ENCODE peak calls at places on chromosomes 3 and 15, in eight cellular contexts. J, Z, T, S, G, H, D and U are unnamed samples.
A peak's percentile ranks its signal among the peaks of the same experiment; 100 is the strongest.

GRCh38 chr15:88858934-88859333 is 36.4 kb downstream of the HAPLN3 start:
- DNase-seq in D (no peak), Z (no peak), J (no peak), G (no peak), H (no peak), T (no peak), S (no peak), U (no peak)

GRCh38 chr3:65955792-65956477 is 82.8 kb downstream of the MAGI1 start:
- DNase-seq in D (no peak), T (peak; percentile 88), G (no peak), H (no peak), J (no peak), Z (no peak), S (peak; percentile 34), U (peak; percentile 56)

GRCh38 chr15:31303434-31304073 is 23.1 kb upstream of the KLF13 start:
- DNase-seq in S (peak; percentile 33), H (peak; percentile 22), Z (peak; percentile 76), G (no peak), J (peak; percentile 50), T (no peak), D (peak; percentile 92), U (no peak)

GRCh38 chr15:25849431-25849921 is 13.7 kb downstream of the ATP10A start:
- DNase-seq in D (no peak), H (peak; percentile 40), J (no peak), Z (no peak), S (peak; percentile 85), T (peak; percentile 83), G (peak; percentile 43), U (peak; percentile 74)

GRCh38 chr3:13414040-13414729 is 5.9 kb downstream of the NUP210 start:
- DNase-seq in D (no peak), S (no peak), Z (peak; percentile 85), H (peak; percentile 15), J (peak; percentile 56), T (no peak), G (no peak), U (no peak)

GRCh38 chr15:87667643-87668042 is 588.9 kb downstream of the NTRK3 start:
- DNase-seq in T (no peak), Z (no peak), S (no peak), H (no peak), J (no peak), D (no peak), G (no peak), U (no peak)

GRCh38 chr15:43527016-43527801 is 9.8 kb downstream of the MAP1A start:
- DNase-seq in J (no peak), T (no peak), G (no peak), Z (no peak), D (no peak), S (no peak), H (no peak), U (no peak)

GRCh38 chr3:169387751-169388696 is 275.5 kb downstream of the MECOM start:
- DNase-seq in G (no peak), J (peak; percentile 35), D (no peak), T (no peak), Z (no peak), H (no peak), S (peak; percentile 75), U (peak; percentile 77)

GRCh38 chr3:138588445-138588844 is 5.6 kb downstream of the CEP70 start:
- DNase-seq in H (no peak), S (no peak), G (no peak), T (no peak), J (no peak), Z (no peak), D (no peak), U (no peak)

GRCh38 chr3:71064288-71064975 is 519.1 kb downstream of the FOXP1 start:
- DNase-seq in H (no peak), D (no peak), T (peak; percentile 68), J (peak; percentile 57), G (peak; percentile 89), S (peak; percentile 75), Z (peak; percentile 77), U (peak; percentile 69)

GRCh38 chr15:43958894-43959330 is 132.1 kb downstream of the WDR76 start:
- DNase-seq in S (peak; percentile 51), D (no peak), T (peak; percentile 94), H (no peak), Z (no peak), G (no peak), J (no peak), U (peak; percentile 52)

GRCh38 chr3:129577356-129577755 is 29.1 kb downstream of the PLXND1 start:
- DNase-seq in T (no peak), D (no peak), J (no peak), Z (no peak), G (peak; percentile 77), H (peak; percentile 63), S (no peak), U (no peak)

DNA sequence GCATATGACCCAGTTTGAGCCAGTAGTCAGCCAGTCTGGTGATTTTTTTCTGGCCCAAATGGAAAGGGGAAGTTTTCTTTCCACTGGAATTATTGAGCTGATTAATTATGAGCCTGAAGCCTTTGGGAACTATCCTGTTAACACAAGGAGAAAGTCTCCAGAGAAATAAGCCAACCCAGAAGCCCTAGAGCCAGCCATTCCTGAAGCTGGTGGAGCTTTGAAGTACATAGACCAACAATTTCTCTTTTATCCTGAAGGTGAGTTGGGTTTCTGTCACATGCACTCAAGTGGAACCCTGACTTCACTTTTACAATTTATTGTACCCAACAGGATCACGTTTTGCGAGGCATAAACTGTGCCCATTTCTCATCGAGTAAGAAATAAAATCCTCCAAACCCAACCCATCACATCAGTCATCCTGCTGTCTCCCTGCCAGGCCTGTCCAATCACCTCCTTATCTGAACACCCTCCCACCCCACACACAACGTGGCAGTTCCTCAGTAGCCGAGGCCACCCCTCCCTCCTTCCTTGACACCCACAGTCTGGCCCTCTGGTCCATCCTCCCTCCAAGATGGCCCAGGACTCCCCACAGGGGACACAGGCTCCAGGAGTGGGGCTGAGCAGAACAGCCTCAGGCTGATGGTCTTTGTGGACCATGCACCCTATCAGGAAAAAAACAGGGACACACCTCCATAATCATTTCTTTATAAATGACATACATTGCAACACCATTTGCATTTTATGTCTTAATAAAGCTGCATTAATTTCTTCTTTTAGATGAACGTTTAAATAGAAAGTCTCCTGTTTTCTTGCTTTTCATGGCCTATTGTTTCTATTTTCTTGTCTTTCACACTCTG is 55.7 kb upstream of the GATA2 start:
- DNase-seq in H (no peak), S (peak; percentile 81), D (peak; percentile 78), J (peak; percentile 18), Z (peak; percentile 36), T (peak; percentile 45), G (no peak), U (peak; percentile 79)
- H3K4me3 ChIP-seq in H (no peak overlapping the region), S (no peak overlapping the region), D (no peak overlapping the region), J (no peak overlapping the region), Z (no peak overlapping the region), T (no peak overlapping the region), G (no peak overlapping the region), U (no peak overlapping the region)

DNA sequence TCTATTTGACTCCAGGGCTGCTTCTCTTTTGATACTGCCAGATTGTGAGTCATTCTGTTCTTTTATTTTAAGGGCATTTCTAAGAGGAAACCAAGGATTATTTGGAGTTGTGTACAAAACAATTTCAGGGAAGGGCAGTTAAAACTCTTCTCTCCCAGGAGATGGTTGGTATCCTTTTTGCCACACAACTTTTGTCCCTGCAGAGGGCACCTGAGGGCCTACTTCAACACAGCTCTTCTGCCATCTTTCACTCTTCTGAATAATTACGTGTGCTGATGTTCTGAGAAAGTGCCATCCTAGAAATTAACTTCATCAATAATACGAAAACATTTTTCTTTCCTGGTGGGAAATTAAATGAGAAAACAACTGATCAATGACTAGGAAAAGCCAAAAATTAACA is 75.7 kb upstream of the GADL1 start:
- DNase-seq in T (no peak), D (peak; percentile 12), S (peak; percentile 24), G (no peak), H (no peak), Z (no peak), J (no peak), U (peak; percentile 30)
- TF ChIP-seq CTCF in T (peak; percentile 23), D (no peak), S (peak; percentile 27), G (peak; percentile 46), H (no peak), Z (peak; percentile 26), J (no peak), U (peak; percentile 28)

GRCh38 chr3:30612422-30613134 is 6.2 kb downstream of the TGFBR2 start:
- DNase-seq in Z (no peak), H (no peak), J (no peak), G (no peak), T (no peak), D (no peak), S (no peak), U (no peak)

GRCh38 chr3:30609930-30610701 is 3.7 kb downstream of the TGFBR2 start:
- DNase-seq in H (no peak), S (no peak), D (no peak), Z (no peak), J (no peak), G (no peak), T (no peak), U (no peak)

GRCh38 chr3:30610702-30611410 is 4.5 kb downstream of the TGFBR2 start:
- DNase-seq in Z (no peak), D (no peak), J (no peak), T (no peak), G (no peak), H (no peak), S (no peak), U (no peak)

GRCh38 chr3:30613135-30613825 is 6.9 kb downstream of the TGFBR2 start:
- DNase-seq in T (no peak), G (no peak), Z (no peak), S (no peak), H (no peak), J (no peak), D (no peak), U (no peak)

DNA sequence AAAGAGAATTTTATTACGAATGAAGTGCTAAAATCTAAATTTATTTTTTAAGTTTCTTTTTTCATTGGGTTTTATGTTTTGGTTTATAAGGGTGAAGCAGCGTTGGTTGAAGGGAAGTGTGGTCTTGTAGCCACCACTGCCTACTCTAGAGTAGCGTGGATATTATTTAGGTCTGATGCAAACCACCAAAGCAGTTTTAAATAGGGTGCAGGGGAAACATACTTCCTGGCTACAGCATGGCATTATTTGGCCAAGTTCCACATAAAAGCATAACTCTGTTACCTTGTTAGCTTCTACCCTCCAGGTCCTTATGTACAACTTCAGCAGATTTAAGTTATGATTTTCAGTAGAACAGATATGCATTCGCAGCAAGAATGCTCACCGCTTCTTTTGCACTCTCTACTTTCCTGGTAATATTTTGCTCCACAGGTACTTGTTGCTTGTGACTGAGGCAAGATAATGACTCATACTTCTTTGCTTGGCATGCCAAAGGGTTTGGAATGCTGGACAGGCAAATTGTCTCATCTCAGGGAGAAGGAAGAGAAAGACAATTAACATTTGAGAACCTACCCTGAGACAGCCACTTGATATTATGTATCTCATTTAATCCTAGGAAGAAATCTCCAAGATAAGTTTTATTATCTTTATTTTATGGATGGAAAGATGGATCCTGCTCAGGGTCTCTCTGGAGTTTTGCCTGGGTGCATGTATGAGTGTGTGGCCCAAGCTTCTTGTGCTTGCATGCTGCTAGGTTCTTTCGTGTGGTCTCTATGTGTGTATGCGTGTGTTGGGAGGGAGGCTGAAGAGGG is 5.4 kb downstream of the TGFBR2 start:
- DNase-seq in S (peak; percentile 49), D (no peak), H (no peak), Z (no peak), T (peak; percentile 60), J (no peak), G (no peak), U (peak; percentile 62)
- H3K4me3 ChIP-seq in S (no peak overlapping the region), D (peak overlapping the region; percentile 79), H (no peak overlapping the region), Z (peak overlapping the region; percentile 84), T (no peak overlapping the region), J (no peak overlapping the region), G (no peak overlapping the region), U (peak overlapping the region; percentile 15)

DNA sequence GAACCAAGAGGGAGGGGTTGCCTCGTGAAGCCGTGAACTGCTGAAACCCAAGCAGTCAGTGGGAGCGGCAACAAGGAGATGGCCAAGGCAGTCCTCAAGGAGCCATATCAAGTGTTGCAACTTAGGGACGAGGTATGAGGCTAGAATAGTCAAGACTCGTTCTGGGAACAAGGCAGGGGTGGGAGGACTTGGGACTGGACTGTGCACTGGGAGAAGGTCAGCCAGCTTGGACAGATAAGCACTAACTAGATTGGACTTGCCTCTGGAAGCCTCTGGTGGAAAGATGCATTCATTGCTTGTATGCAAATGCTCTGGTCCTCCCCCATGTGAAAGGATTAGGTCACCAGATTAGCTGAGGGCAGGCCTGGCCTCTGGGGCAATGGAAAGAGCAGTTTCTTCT is 123.3 kb upstream of the CTNNB1 start:
- DNase-seq in S (peak; percentile 23), G (peak; percentile 37), Z (no peak), J (no peak), D (no peak), T (no peak), H (peak; percentile 87), U (peak; percentile 36)
- TF ChIP-seq CTCF in S (no peak), G (no peak), Z (no peak), J (no peak), D (no peak), T (no peak), H (no peak), U (no peak)